ENCODE peak calls at places on chromosome 2, in ten cellular contexts. One of them, this sample, is unnamed.

GRCh38 chr2:8086796-8087479 is 594.9 kb upstream of the ID2 start:
- DNase-seq in NCI-H446 treated with DMSO at 0.1 percent for 48 hours: no peak
- DNase-seq in IMR-90: peak
- DNase-seq in neural crest cell: no peak
- DNase-seq in CD4-positive, CD25-positive, alpha-beta regulatory T cell: no peak
- DNase-seq in osteocyte: no peak
- DNase-seq in AG08395: peak
- DNase-seq in hypothalamus: no peak
- DNase-seq in NCI-H1092: no peak
- DNase-seq in Ammon's horn: no peak
- DNase-seq in this sample: no peak

GRCh38 chr2:159612255-159612901 is 4.0 kb downstream of the BAZ2B start:
- DNase-seq in NCI-H446 treated with DMSO at 0.1 percent for 48 hours: peak
- DNase-seq in IMR-90: peak
- DNase-seq in neural crest cell: no peak
- DNase-seq in CD4-positive, CD25-positive, alpha-beta regulatory T cell: no peak
- DNase-seq in osteocyte: no peak
- DNase-seq in AG08395: no peak
- DNase-seq in hypothalamus: no peak
- DNase-seq in NCI-H1092: peak
- DNase-seq in Ammon's horn: peak
- DNase-seq in this sample: peak

GRCh38 chr2:172208881-172209325 is 106.2 kb upstream of the DLX2 start:
- DNase-seq in NCI-H446 treated with DMSO at 0.1 percent for 48 hours: no peak
- DNase-seq in IMR-90: peak
- DNase-seq in neural crest cell: no peak
- DNase-seq in CD4-positive, CD25-positive, alpha-beta regulatory T cell: no peak
- DNase-seq in osteocyte: no peak
- DNase-seq in AG08395: peak
- DNase-seq in hypothalamus: no peak
- DNase-seq in NCI-H1092: no peak
- DNase-seq in Ammon's horn: no peak
- DNase-seq in this sample: no peak

GRCh38 chr2:74845217-74845751 is 11.4 kb downstream of the HK2 start:
- DNase-seq in NCI-H446 treated with DMSO at 0.1 percent for 48 hours: peak
- DNase-seq in IMR-90: peak
- DNase-seq in neural crest cell: no peak
- DNase-seq in CD4-positive, CD25-positive, alpha-beta regulatory T cell: no peak
- DNase-seq in osteocyte: peak
- DNase-seq in AG08395: peak
- DNase-seq in hypothalamus: peak
- DNase-seq in NCI-H1092: peak
- DNase-seq in Ammon's horn: peak
- DNase-seq in this sample: no peak

GRCh38 chr2:240441326-240441992 is 6.0 kb downstream of the GPC1 start:
- DNase-seq in NCI-H446 treated with DMSO at 0.1 percent for 48 hours: no peak
- DNase-seq in IMR-90: no peak
- DNase-seq in neural crest cell: no peak
- DNase-seq in CD4-positive, CD25-positive, alpha-beta regulatory T cell: no peak
- DNase-seq in osteocyte: no peak
- DNase-seq in AG08395: no peak
- DNase-seq in hypothalamus: no peak
- DNase-seq in NCI-H1092: no peak
- DNase-seq in Ammon's horn: no peak
- DNase-seq in this sample: no peak

GRCh38 chr2:217523246-217523645 is 479.5 kb downstream of the TNS1 start:
- DNase-seq in NCI-H446 treated with DMSO at 0.1 percent for 48 hours: no peak
- DNase-seq in IMR-90: no peak
- DNase-seq in neural crest cell: no peak
- DNase-seq in CD4-positive, CD25-positive, alpha-beta regulatory T cell: no peak
- DNase-seq in osteocyte: no peak
- DNase-seq in AG08395: no peak
- DNase-seq in hypothalamus: no peak
- DNase-seq in NCI-H1092: no peak
- DNase-seq in Ammon's horn: no peak
- DNase-seq in this sample: no peak

GRCh38 chr2:236928353-236929153 is 157.1 kb upstream of the COPS8 start:
- DNase-seq in NCI-H446 treated with DMSO at 0.1 percent for 48 hours: no peak
- DNase-seq in IMR-90: no peak
- DNase-seq in neural crest cell: no peak
- DNase-seq in CD4-positive, CD25-positive, alpha-beta regulatory T cell: no peak
- DNase-seq in osteocyte: no peak
- DNase-seq in AG08395: no peak
- DNase-seq in hypothalamus: no peak
- DNase-seq in NCI-H1092: no peak
- DNase-seq in Ammon's horn: no peak
- DNase-seq in this sample: no peak

GRCh38 chr2:102313025-102313424 is 1.7 kb downstream of the IL1RL1 start:
- DNase-seq in NCI-H446 treated with DMSO at 0.1 percent for 48 hours: no peak
- DNase-seq in IMR-90: peak
- DNase-seq in neural crest cell: no peak
- DNase-seq in CD4-positive, CD25-positive, alpha-beta regulatory T cell: no peak
- DNase-seq in osteocyte: no peak
- DNase-seq in AG08395: peak
- DNase-seq in hypothalamus: no peak
- DNase-seq in NCI-H1092: no peak
- DNase-seq in Ammon's horn: no peak
- DNase-seq in this sample: no peak

GRCh38 chr2:88638123-88638650 is 10.9 kb upstream of the EIF2AK3 start:
- DNase-seq in NCI-H446 treated with DMSO at 0.1 percent for 48 hours: no peak
- DNase-seq in IMR-90: no peak
- DNase-seq in neural crest cell: no peak
- DNase-seq in CD4-positive, CD25-positive, alpha-beta regulatory T cell: no peak
- DNase-seq in osteocyte: no peak
- DNase-seq in AG08395: no peak
- DNase-seq in hypothalamus: no peak
- DNase-seq in NCI-H1092: no peak
- DNase-seq in Ammon's horn: no peak
- DNase-seq in this sample: no peak